ENCODE peak calls at places on chromosome 19, in five cellular contexts. J is HepG2, I is H1, V is SK-N-SH, A is GM12878. N is an unnamed sample.

GRCh38 chr19:51570962-51571575 is at the start of gene ZNF175:
- DNase-seq in V (peak), J (peak), A (peak), I (peak), N (peak)

GRCh38 chr19:16019691-16020448 is 56.4 kb upstream of the TPM4 start:
- DNase-seq in V (peak), I (no peak), J (no peak), A (no peak), N (no peak)

GRCh38 chr19:38115264-38115802 is 108.7 kb downstream of the DPF1 start:
- DNase-seq in I (no peak), A (no peak), V (no peak), J (no peak), N (no peak)

GRCh38 chr19:17327654-17328516 is 6.8 kb downstream of the ANO8 start:
- DNase-seq in V (peak), I (no peak), A (no peak), J (peak), N (peak)

GRCh38 chr19:33248954-33249613 is 23.4 kb upstream of the SLC7A10 start:
- DNase-seq in I (no peak), A (no peak), V (peak), J (peak), N (no peak)

GRCh38 chr19:33416307-33417215 is 43.1 kb downstream of the CEBPG start:
- DNase-seq in I (peak), A (no peak), J (peak), V (peak), N (peak)

GRCh38 chr19:29467824-29468401 is 57.9 kb upstream of the VSTM2B start:
- DNase-seq in A (no peak), I (no peak), J (peak), V (peak), N (peak)

GRCh38 chr19:28400953-28401671 is 811.8 kb downstream of the UQCRFS1 start:
- DNase-seq in A (no peak), J (no peak), I (no peak), V (no peak), N (no peak)

GRCh38 chr19:17347361-17347760 is 10.0 kb downstream of the GTPBP3 start:
- DNase-seq in J (no peak), I (no peak), V (no peak), A (no peak), N (no peak)

GRCh38 chr19:2051771-2052704 is 994 bp upstream of the MKNK2 start:
- DNase-seq in I (no peak), V (no peak), A (peak), J (no peak), N (no peak)

GRCh38 chr19:50002386-50002960 is 22.7 kb downstream of the VRK3 start:
- DNase-seq in A (no peak), I (no peak), V (no peak), J (no peak), N (no peak)

GRCh38 chr19:49595819-49596404 is 4.9 kb downstream of the PRR12 start:
- DNase-seq in J (no peak), I (no peak), A (no peak), V (no peak), N (no peak)

GRCh38 chr19:14477417-14478112 is 2.4 kb upstream of the PTGER1 start:
- DNase-seq in J (no peak), V (peak), A (no peak), I (no peak), N (no peak)

GRCh38 chr19:29376855-29377354 is 148.9 kb upstream of the VSTM2B start:
- DNase-seq in J (no peak), A (no peak), V (no peak), I (no peak), N (no peak)

GRCh38 chr19:5964816-5965565 is 12.9 kb downstream of the RANBP3 start:
- DNase-seq in J (no peak), V (peak), I (no peak), A (no peak), N (no peak)

GRCh38 chr19:16442386-16443276 is 29.1 kb downstream of the EPS15L1 start:
- DNase-seq in I (no peak), J (no peak), A (no peak), V (no peak), N (no peak)

GRCh38 chr19:58182577-58182988 is 278 bp upstream of the ZNF274 start:
- DNase-seq in I (no peak), V (peak), A (no peak), J (no peak), N (peak)

GRCh38 chr19:15564534-15565168 is 50.4 kb upstream of the CYP4F8 start:
- DNase-seq in A (no peak), I (no peak), V (no peak), J (no peak), N (no peak)

GRCh38 chr19:9354651-9355050 is 8.2 kb upstream of the ZNF177 start:
- DNase-seq in I (no peak), V (peak), A (no peak), J (no peak), N (no peak)

GRCh38 chr19:47111081-47111589 is 2.4 kb downstream of the ZC3H4 start:
- DNase-seq in I (no peak), V (peak), A (no peak), J (no peak), N (peak)

GRCh38 chr19:56080669-56081401 is 40.3 kb downstream of the ZNF787 start:
- DNase-seq in I (no peak), J (peak), V (peak), A (peak), N (peak)

GRCh38 chr19:39448271-39448670 is 2.9 kb downstream of the SUPT5H start:
- DNase-seq in J (no peak), I (no peak), A (no peak), V (no peak), N (no peak)

GRCh38 chr19:38799104-38799503 is 10.1 kb downstream of the LGALS7B start:
- DNase-seq in V (no peak), J (no peak), A (no peak), I (no peak), N (no peak)

GRCh38 chr19:1113278-1113985 is 9.6 kb downstream of the GPX4 start:
- DNase-seq in V (peak), J (peak), I (peak), A (peak), N (peak)

GRCh38 chr19:17488593-17489391 is 18.5 kb downstream of the SLC27A1 start:
- DNase-seq in I (peak), V (peak), A (no peak), J (peak), N (peak)

GRCh38 chr19:42334697-42335373 is 9.4 kb downstream of the MEGF8 start:
- DNase-seq in J (no peak), A (no peak), V (no peak), I (no peak), N (no peak)

GRCh38 chr19:23986623-23987022 is 71.9 kb downstream of the ZNF726 start:
- DNase-seq in I (no peak), J (no peak), V (no peak), A (no peak), N (no peak)

GRCh38 chr19:19278315-19278714 is 5.2 kb upstream of the TM6SF2 start:
- DNase-seq in V (peak), J (no peak), A (no peak), I (no peak), N (no peak)
- TF ChIP-seq GABPA in V (no peak), J (no peak), A (no peak), I (no peak), N (no peak)

GRCh38 chr19:45440873-45441654 is 17.3 kb upstream of the ERCC1 start:
- DNase-seq in I (no peak), J (no peak), V (no peak), A (no peak), N (peak)

GRCh38 chr19:45443462-45444317 is 20.0 kb upstream of the ERCC1 start:
- DNase-seq in J (peak), V (peak), I (peak), A (no peak), N (peak)

GRCh38 chr19:45444318-45445041 is 20.8 kb upstream of the ERCC1 start:
- DNase-seq in A (no peak), J (peak), V (peak), I (no peak), N (peak)

GRCh38 chr19:45442408-45442926 is 18.8 kb upstream of the ERCC1 start:
- DNase-seq in I (no peak), V (no peak), J (no peak), A (no peak), N (no peak)

GRCh38 chr19:45442927-45443461 is 19.3 kb upstream of the ERCC1 start:
- DNase-seq in V (peak), J (no peak), I (no peak), A (no peak), N (peak)
- TF ChIP-seq GABPA in V (no peak), J (peak), I (no peak), A (no peak), N (no peak)

DNA sequence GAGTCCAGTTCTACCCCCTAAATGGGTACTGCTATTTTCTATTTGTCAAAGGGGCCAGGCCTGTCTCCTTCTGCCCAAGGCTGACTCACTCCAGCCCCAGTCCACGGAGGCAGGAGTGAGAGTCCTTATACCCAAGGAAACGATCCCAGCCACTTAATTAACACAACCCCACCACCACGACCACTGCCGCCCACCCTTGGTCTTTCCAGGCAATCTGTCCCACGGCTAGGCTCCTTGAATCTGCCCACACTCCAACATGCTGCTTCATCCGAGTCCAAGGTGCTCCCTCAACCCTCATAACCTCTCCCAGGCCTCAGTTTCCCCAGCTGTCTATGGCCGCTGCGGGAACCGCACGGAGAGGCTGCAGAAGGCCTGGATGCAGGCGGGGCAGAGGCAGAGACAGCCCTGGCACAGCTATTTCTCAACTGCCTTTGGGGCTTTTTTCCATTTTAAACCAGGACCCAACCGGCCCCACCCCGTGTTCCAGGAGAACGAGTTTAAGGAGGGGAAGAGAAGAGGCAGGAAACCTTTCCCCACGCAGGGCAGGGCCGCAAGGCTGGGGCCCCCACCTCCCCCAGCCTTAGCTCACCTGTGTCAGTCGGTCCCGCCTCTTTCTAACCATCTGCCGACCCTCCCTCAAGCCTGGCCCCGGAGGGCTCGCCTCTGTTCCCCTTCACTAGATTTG is 746 bp downstream of the RAB3D start:
- DNase-seq in V (peak), A (no peak), I (no peak), J (no peak), N (no peak)
- TF ChIP-seq GABPA in V (no peak), A (no peak), I (no peak), J (no peak), N (no peak)

DNA sequence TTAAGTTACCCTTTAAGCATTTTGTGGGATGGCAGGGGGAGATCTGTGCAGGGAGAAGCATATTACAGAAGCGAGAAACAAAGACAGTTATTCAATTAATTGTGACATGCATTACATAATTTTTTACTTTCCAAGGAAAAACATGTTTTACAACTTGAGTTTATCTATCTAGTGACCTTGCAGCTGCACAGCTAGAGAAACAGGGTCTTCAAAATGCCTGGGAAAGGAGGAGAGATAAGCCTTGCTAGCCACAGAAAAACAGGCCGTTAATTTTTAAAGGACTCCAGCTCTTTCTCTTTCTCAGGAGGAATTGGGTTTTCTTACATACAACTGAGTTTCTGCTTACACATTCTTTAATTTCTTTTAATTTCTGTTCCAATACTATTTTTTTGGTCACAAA is 14.8 kb upstream of the ZNF431 start:
- DNase-seq in V (no peak), A (no peak), J (no peak), I (no peak), N (no peak)
- TF ChIP-seq GABPA in V (no peak), A (no peak), J (no peak), I (no peak), N (no peak)

DNA sequence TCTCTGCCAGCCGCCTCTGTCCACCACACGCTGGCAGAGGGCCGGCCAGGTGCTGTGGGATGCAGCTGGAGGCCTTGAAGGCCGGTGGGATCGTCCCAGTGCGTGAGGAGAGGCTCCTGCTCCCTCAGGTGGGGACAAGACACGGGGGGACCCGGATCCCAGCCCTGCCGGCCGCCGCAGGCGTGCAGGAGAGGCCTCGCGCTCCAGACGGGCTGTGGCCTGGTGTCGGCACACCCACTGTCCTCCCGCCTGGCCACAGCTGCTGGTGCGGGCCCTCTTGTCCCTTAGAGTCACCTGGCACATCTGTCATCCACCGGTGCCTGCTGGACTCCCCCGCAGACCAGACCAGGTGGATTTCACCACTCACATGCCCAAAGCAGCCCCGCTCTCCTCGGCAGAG is 18.1 kb upstream of the GNA15 start:
- DNase-seq in I (no peak), V (no peak), J (no peak), A (no peak), N (no peak)
- TF ChIP-seq GABPA in I (no peak), V (no peak), J (no peak), A (no peak), N (no peak)

DNA sequence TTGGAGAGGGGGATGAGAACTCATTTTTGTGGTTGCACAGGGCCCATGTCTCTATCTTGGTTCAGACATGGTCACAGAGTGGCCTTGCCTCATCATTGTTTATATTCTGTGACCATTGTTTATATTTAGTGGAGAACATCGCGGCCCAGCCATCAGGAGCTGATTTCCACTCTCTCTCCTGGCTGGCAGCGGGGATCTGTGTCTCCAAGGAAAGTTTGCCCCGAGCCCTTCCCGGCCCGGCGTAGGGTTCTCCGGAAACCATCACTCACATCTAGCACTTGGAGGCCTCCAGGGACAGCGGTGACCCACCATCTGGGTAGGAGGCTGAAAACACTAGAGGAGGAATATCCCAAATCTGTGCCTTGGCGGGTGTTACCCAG is 822 bp upstream of the ZNF358 start:
- DNase-seq in V (no peak), A (no peak), J (no peak), I (no peak), N (no peak)
- TF ChIP-seq GABPA in V (no peak), A (no peak), J (no peak), I (no peak), N (no peak)

DNA sequence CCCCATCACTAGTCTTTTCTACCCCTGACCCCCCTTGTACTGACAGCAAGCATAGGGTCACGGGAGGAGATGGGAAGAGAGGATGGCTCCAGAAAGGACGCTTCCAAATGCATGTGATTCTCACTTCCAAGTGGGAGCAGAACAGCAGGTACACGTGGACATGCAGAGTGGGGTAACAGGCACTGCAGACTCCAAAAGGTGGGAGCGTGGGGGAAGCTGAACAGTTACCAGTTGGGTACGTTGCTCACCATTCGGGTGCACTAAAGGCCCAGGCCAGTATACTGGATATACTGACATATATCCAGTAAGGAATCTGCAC is 2.3 kb upstream of the ETV2 start:
- DNase-seq in A (no peak), I (no peak), J (no peak), V (no peak), N (no peak)
- TF ChIP-seq GABPA in A (no peak), I (no peak), J (no peak), V (no peak), N (no peak)

DNA sequence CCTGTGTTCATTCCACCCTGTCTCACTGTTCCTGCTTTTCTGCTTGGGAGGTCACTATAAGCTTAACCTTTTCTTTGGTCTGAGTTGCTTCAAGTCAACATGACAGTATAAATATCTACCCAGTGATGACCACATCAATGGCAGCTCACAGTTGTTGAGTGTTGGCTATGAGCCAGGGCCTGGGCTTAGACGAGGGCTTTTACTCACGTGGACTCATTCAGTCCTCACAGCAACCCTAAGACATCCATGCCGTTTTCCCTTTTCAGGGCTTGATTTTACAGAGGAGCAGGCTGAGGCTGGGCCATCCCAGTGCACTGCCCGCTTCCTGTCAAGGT is 10.2 kb upstream of the CCDC97 start:
- DNase-seq in A (no peak), J (no peak), I (no peak), V (no peak), N (no peak)
- TF ChIP-seq GABPA in A (no peak), J (no peak), I (no peak), V (no peak), N (no peak)

GRCh38 chr19:31955061-31955460 is 390.3 kb upstream of the ZNF507 start:
- DNase-seq in V (no peak), A (no peak), I (no peak), J (no peak), N (no peak)
- TF ChIP-seq GABPA in V (no peak), A (no peak), I (no peak), J (no peak), N (no peak)

N was measured in K562.